ENCODE peak calls at places on chromosome 11, in nine cellular contexts. W is CD8-positive, alpha-beta T cell; Q is HTR-8/SVneo; S is iris pigment epithelial cell; M is uterus; P is fibroblast of pulmonary artery; C is stimulated activated CD8-positive, alpha-beta memory T cell treated with anti-CD3 and anti-CD28 coated beads, Interleukin-2, amount 100 ng/mL, for 48 hours; G is heart right ventricle; V is GM19239. N is an unnamed sample.
A peak's percentile ranks its signal among the peaks of the same experiment; 100 is the strongest.

GRCh38 chr11:57502870-57503269 is 12.6 kb downstream of the SLC43A1 start:
- DNase-seq in W (no peak), G (no peak), P (no peak), S (no peak), V (no peak), Q (no peak), C (no peak), M (no peak), N (no peak)

GRCh38 chr11:90818196-90818735 is 595.4 kb upstream of the CHORDC1 start:
- DNase-seq in M (no peak), V (no peak), C (no peak), P (no peak), G (no peak), S (no peak), W (no peak), Q (no peak), N (no peak)

GRCh38 chr11:16832193-16832539 is 93.7 kb downstream of the C11orf58 start:
- DNase-seq in W (no peak), C (no peak), P (no peak), S (no peak), M (no peak), G (no peak), V (no peak), Q (no peak), N (no peak)

GRCh38 chr11:71182791-71183556 is 69.4 kb downstream of the SHANK2 start:
- DNase-seq in W (no peak), V (no peak), M (no peak), P (no peak), C (no peak), Q (no peak), G (no peak), S (no peak), N (no peak)

GRCh38 chr11:34439521-34440258 is 956 bp downstream of the CAT start:
- DNase-seq in P (no peak), V (no peak), G (no peak), Q (no peak), S (peak; percentile 7), C (no peak), M (no peak), W (no peak), N (no peak)

GRCh38 chr11:3799143-3799542 is 1.8 kb upstream of the NUP98 start:
- DNase-seq in P (no peak), C (no peak), G (no peak), Q (no peak), M (no peak), S (no peak), W (no peak), V (no peak), N (no peak)

GRCh38 chr11:45180888-45181594 is 34.6 kb downstream of the PRDM11 start:
- DNase-seq in Q (peak; percentile 90), S (peak; percentile 54), G (peak; percentile 71), P (peak; percentile 55), M (peak; percentile 77), C (peak; percentile 31), W (no peak), V (no peak), N (no peak)

GRCh38 chr11:132205006-132205405 is 834.6 kb downstream of the NTM start:
- DNase-seq in G (no peak), Q (no peak), S (no peak), P (no peak), M (no peak), V (no peak), C (no peak), W (no peak), N (no peak)

GRCh38 chr11:100908746-100909145 is 220.9 kb downstream of the PGR start:
- DNase-seq in G (no peak), Q (no peak), M (no peak), S (peak; percentile 62), V (no peak), C (no peak), W (no peak), P (no peak), N (no peak)

GRCh38 chr11:1718326-1718725 is 21.3 kb downstream of the KRTAP5-6 start:
- DNase-seq in V (no peak), W (no peak), S (no peak), P (no peak), M (no peak), G (no peak), Q (no peak), C (no peak), N (no peak)

N was measured in epithelial cell of prostate.